ENCODE peak calls at places on chromosomes 4 and X, in five cellular contexts. V is A549, I is IMR-90, D is K562, S is GM12878. L is an unnamed sample.
A peak's percentile ranks its signal among the peaks of the same experiment; 100 is the strongest.

GRCh38 chrX:17778984-17779383 is 41.7 kb downstream of the SCML1 start:
- DNase-seq in V (no peak), I (no peak), D (no peak), S (no peak), L (no peak)

GRCh38 chr4:69196209-69196965 is 18.2 kb downstream of the UGT2B11 start:
- DNase-seq in V (no peak), I (no peak), D (no peak), S (no peak), L (no peak)

GRCh38 chr4:35684755-35685154 is 559.6 kb downstream of the ARAP2 start:
- DNase-seq in V (no peak), I (no peak), D (no peak), S (no peak), L (no peak)

GRCh38 chr4:16663722-16664121 is 234.7 kb downstream of the LDB2 start:
- DNase-seq in V (no peak), I (no peak), D (no peak), S (no peak), L (no peak)

GRCh38 chr4:184762100-184762499 is 28.2 kb upstream of the CENPU start:
- DNase-seq in V (no peak), I (no peak), D (no peak), S (peak; percentile 50), L (no peak)

GRCh38 chr4:8468746-8469535 is 28.4 kb downstream of the TRMT44 start:
- DNase-seq in V (peak; percentile 53), I (peak; percentile 57), D (peak; percentile 77), S (peak; percentile 5), L (peak; percentile 89)

GRCh38 chr4:185256444-185256843 is 47.0 kb downstream of the SNX25 start:
- DNase-seq in V (peak; percentile 22), I (peak; percentile 77), D (no peak), S (no peak), L (no peak)

GRCh38 chr4:53541577-53542206 is 49.6 kb downstream of the LNX1 start:
- DNase-seq in V (no peak), I (peak; percentile 95), D (no peak), S (no peak), L (peak; percentile 47)

GRCh38 chr4:136438645-136439044 is 1093.6 kb downstream of the PCDH18 start:
- DNase-seq in V (no peak), I (no peak), D (no peak), S (no peak), L (no peak)

GRCh38 chr4:19577121-19577520 is 674.6 kb upstream of the SLIT2 start:
- DNase-seq in V (no peak), I (peak; percentile 18), D (no peak), S (no peak), L (no peak)

GRCh38 chrX:42195506-42195905 is 272.2 kb upstream of the CASK start:
- DNase-seq in V (no peak), I (no peak), D (no peak), S (no peak), L (no peak)

DNA sequence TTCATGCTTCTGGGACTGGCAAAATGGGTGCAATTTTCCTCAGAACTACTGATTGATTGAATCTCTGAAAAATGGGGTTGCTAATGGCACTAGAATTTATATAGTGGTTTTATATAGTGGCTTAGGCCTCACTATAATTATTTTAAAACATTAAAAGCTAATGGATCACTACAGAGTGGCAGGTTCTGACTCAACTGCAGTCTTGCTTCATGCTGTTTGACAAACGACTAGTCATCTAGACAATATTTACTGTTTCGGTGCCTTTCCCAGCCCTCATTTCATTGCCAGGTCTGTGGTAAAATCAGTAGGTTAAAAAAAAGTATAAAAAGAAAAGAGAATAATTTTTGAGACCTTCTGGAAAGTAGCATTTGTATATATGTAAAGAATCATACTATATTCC is 352.8 kb upstream of the ATOH1 start:
- DNase-seq in V (peak; percentile 1), I (no peak), D (no peak), S (no peak), L (no peak)
- TF ChIP-seq RCOR1 in V (no peak), I (no peak), D (no peak), S (no peak), L (no peak)

GRCh38 chr4:100420571-100420970 is 97.3 kb downstream of the EMCN start:
- DNase-seq in V (no peak), I (peak; percentile 4), D (no peak), S (no peak), L (no peak)
- TF ChIP-seq RAD21 in V (no peak), I (no peak), D (no peak), S (no peak), L (no peak)

GRCh38 chr4:104491396-104491821 is 3.3 kb downstream of the CXXC4 start:
- DNase-seq in V (peak; percentile 37), I (no peak), D (peak; percentile 46), S (no peak), L (peak; percentile 75)
- TF ChIP-seq RCOR1 in V (no peak), I (no peak), D (no peak), S (no peak), L (no peak)

GRCh38 chrX:5575407-5575806 is 653.3 kb downstream of the NLGN4X start:
- DNase-seq in V (no peak), I (no peak), D (no peak), S (no peak), L (no peak)
- TF ChIP-seq RAD21 in V (no peak), I (no peak), D (no peak), S (no peak), L (no peak)

DNA sequence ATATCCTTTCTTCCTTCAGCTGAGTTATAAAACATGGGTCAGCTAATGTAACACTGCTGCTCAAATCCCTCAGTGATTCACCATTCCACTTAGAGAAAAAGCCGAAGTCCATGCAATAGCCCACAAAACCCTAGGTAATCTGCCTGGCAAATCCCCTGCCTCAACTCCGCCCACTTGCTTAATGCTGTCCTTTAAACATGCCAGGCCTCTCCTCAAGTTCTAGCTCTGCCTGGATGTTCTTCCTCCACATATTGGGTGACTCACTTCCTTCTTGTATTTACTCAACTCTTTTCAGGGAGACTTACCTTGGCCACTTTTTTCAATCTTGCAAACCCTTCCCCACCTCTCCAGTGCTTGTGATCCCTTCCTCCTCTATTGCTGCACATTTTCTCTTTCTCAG is 89.8 kb downstream of the EMCN start:
- DNase-seq in V (peak; percentile 49), I (peak; percentile 45), D (no peak), S (no peak), L (no peak)
- TF ChIP-seq RCOR1 in V (no peak), I (no peak), D (no peak), S (no peak), L (no peak)

GRCh38 chr4:78519962-78520361 is 31.6 kb upstream of the ANXA3 start:
- DNase-seq in V (no peak), I (no peak), D (no peak), S (no peak), L (no peak)

GRCh38 chr4:78513411-78513975 is 38.1 kb upstream of the ANXA3 start:
- DNase-seq in V (no peak), I (no peak), D (no peak), S (no peak), L (no peak)

GRCh38 chr4:78520808-78521226 is 30.8 kb upstream of the ANXA3 start:
- DNase-seq in V (no peak), I (peak; percentile 15), D (no peak), S (no peak), L (no peak)

GRCh38 chr4:78518551-78518950 is 33.0 kb upstream of the ANXA3 start:
- DNase-seq in V (no peak), I (no peak), D (no peak), S (no peak), L (no peak)

DNA sequence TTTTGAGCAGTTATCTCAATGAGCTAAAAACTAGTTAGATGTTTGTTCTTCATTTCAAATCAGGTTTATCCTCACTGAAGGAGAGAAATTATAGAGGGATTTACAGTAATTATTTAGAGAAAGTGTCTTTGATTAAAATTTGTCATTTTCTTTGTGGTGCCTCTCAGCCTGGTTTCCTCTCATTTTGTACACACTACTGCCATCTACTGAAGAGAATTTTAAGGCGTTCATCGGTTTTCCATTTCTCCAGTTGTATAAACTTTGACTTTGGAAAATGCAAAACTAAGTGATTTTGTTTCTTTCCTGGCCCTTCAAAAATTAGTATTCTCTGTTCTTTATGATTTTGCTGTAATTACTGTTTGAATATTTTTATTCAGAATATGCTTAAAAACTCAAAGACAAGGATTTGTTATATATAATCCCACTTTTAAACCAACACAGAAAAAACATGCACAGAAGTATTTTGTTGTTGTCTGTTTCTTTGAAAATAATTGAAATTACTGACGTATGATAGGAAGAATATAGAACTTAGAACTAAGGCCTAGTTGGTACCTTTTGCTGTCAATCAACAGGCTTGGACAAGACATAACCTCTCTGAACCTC is 34.4 kb upstream of the ANXA3 start:
- DNase-seq in V (peak; percentile 16), I (peak; percentile 43), D (no peak), S (no peak), L (peak; percentile 33)
- TF ChIP-seq RAD21 in V (peak; percentile 79), I (peak; percentile 77), D (peak; percentile 77), S (peak; percentile 41), L (peak; percentile 90)

DNA sequence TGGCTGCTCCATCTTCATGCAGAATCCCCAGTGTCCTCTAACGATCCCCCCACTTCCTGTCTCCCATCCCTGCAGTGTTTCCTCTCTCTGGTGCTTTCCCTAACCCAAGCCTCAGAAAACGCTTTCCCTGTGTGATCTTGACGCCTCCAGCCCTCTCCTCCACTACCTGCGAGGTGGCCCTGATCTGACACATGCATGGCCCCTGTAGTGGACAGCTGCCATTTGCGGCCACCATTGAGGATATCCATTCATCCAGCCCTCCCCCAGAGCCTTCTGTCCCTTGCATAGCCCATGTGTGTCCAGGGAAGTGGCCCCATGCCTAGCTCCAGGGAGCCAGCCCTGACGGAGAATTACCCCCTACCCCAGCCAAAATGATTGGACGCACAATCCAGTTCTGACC is 3.1 kb downstream of the UBL4A start:
- DNase-seq in V (no peak), I (no peak), D (no peak), S (no peak), L (no peak)
- TF ChIP-seq RCOR1 in V (no peak), I (no peak), D (no peak), S (no peak), L (no peak)

DNA sequence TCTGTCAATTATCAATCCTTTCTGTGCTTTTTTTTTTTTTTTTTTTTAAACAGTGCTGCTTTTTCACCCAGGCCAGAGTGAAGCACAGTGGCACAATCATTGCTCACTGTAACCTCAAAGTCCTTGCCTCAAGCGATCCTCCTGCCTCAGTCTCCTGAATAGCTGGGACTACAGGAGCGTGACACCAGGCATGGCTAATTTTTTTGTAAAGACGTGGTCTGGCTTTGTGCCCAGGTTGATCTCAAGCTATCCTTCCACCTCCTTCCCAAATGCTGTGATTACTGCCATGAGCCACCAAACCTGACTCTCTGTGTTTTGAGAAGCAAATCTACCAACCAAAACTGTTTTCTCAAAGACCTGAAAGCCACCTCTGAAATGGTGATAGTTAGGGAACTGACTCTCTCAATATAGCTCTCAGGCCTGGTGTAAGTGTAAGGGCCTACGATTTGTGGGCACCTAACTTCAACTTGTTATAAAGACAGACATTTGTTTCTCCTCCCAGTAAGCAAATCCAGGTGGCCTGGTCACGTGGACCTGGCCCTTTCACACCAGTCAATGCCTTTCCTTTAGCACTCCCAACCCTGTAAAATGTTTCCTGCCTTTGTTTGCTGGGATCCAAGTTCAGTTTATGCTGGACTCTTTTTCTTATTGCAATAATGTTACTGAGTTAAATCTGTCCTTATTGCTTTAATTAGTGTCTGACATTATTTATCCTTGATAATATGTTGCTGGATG is 2015.9 kb downstream of the PCDH7 start:
- DNase-seq in V (no peak), I (no peak), D (no peak), S (no peak), L (no peak)
- TF ChIP-seq RAD21 in V (no peak), I (no peak), D (no peak), S (no peak), L (no peak)

GRCh38 chr4:150251752-150252190 is 173.5 kb downstream of the DCLK2 start:
- DNase-seq in V (no peak), I (no peak), D (no peak), S (no peak), L (no peak)
- TF ChIP-seq RCOR1 in V (no peak), I (no peak), D (no peak), S (no peak), L (no peak)

L was measured in SK-N-SH.